ENCODE peak calls at places on chromosomes 5 and 9, in nine cellular contexts. One of them, this sample, is unnamed.

GRCh38 chr9:133581553-133582343 is 27.4 kb downstream of the FAM163B start:
- DNase-seq in T follicular helper cell: no peak
- DNase-seq in activated naive CD4-positive, alpha-beta T cell treated with Interleukin-2 at 50 U/mL for 16 hours: no peak
- DNase-seq in fibroblast of the conjunctiva: no peak
- DNase-seq in activated T-cell treated with anti-CD3 and anti-CD28 coated beads for 48 hours: no peak
- DNase-seq in NB4: no peak
- DNase-seq in AG08396: peak
- DNase-seq in mucosa of gallbladder: peak
- DNase-seq in activated CD4-positive, alpha-beta T cell treated with anti-CD3 and anti-CD28 coated beads for 1 hour: no peak
- DNase-seq in this sample: no peak

GRCh38 chr5:65695162-65695755 is 26.6 kb downstream of the SGTB start:
- DNase-seq in T follicular helper cell: no peak
- DNase-seq in activated naive CD4-positive, alpha-beta T cell treated with Interleukin-2 at 50 U/mL for 16 hours: no peak
- DNase-seq in fibroblast of the conjunctiva: no peak
- DNase-seq in activated T-cell treated with anti-CD3 and anti-CD28 coated beads for 48 hours: no peak
- DNase-seq in NB4: no peak
- DNase-seq in AG08396: no peak
- DNase-seq in mucosa of gallbladder: no peak
- DNase-seq in activated CD4-positive, alpha-beta T cell treated with anti-CD3 and anti-CD28 coated beads for 1 hour: no peak
- DNase-seq in this sample: no peak

GRCh38 chr5:15092801-15093200 is 221.2 kb upstream of the ANKH start:
- DNase-seq in T follicular helper cell: no peak
- DNase-seq in activated naive CD4-positive, alpha-beta T cell treated with Interleukin-2 at 50 U/mL for 16 hours: no peak
- DNase-seq in fibroblast of the conjunctiva: no peak
- DNase-seq in activated T-cell treated with anti-CD3 and anti-CD28 coated beads for 48 hours: no peak
- DNase-seq in NB4: no peak
- DNase-seq in AG08396: no peak
- DNase-seq in mucosa of gallbladder: no peak
- DNase-seq in activated CD4-positive, alpha-beta T cell treated with anti-CD3 and anti-CD28 coated beads for 1 hour: no peak
- DNase-seq in this sample: no peak

GRCh38 chr5:147169399-147169798 is 65.4 kb upstream of the STK32A start:
- DNase-seq in T follicular helper cell: no peak
- DNase-seq in activated naive CD4-positive, alpha-beta T cell treated with Interleukin-2 at 50 U/mL for 16 hours: no peak
- DNase-seq in fibroblast of the conjunctiva: no peak
- DNase-seq in activated T-cell treated with anti-CD3 and anti-CD28 coated beads for 48 hours: no peak
- DNase-seq in NB4: no peak
- DNase-seq in AG08396: peak
- DNase-seq in mucosa of gallbladder: peak
- DNase-seq in activated CD4-positive, alpha-beta T cell treated with anti-CD3 and anti-CD28 coated beads for 1 hour: no peak
- DNase-seq in this sample: no peak

GRCh38 chr5:165149439-165149838 is 1644.0 kb downstream of the MAT2B start:
- DNase-seq in T follicular helper cell: no peak
- DNase-seq in activated naive CD4-positive, alpha-beta T cell treated with Interleukin-2 at 50 U/mL for 16 hours: no peak
- DNase-seq in fibroblast of the conjunctiva: no peak
- DNase-seq in activated T-cell treated with anti-CD3 and anti-CD28 coated beads for 48 hours: no peak
- DNase-seq in NB4: no peak
- DNase-seq in AG08396: no peak
- DNase-seq in mucosa of gallbladder: no peak
- DNase-seq in activated CD4-positive, alpha-beta T cell treated with anti-CD3 and anti-CD28 coated beads for 1 hour: no peak
- DNase-seq in this sample: no peak

GRCh38 chr9:105697871-105698270 is 3.5 kb downstream of the TMEM38B start:
- DNase-seq in T follicular helper cell: no peak
- DNase-seq in activated naive CD4-positive, alpha-beta T cell treated with Interleukin-2 at 50 U/mL for 16 hours: no peak
- DNase-seq in fibroblast of the conjunctiva: peak
- DNase-seq in activated T-cell treated with anti-CD3 and anti-CD28 coated beads for 48 hours: no peak
- DNase-seq in NB4: no peak
- DNase-seq in AG08396: peak
- DNase-seq in mucosa of gallbladder: no peak
- DNase-seq in activated CD4-positive, alpha-beta T cell treated with anti-CD3 and anti-CD28 coated beads for 1 hour: no peak
- DNase-seq in this sample: no peak

GRCh38 chr9:85077954-85078353 is 408.4 kb downstream of the NTRK2 start:
- DNase-seq in T follicular helper cell: no peak
- DNase-seq in activated naive CD4-positive, alpha-beta T cell treated with Interleukin-2 at 50 U/mL for 16 hours: no peak
- DNase-seq in fibroblast of the conjunctiva: no peak
- DNase-seq in activated T-cell treated with anti-CD3 and anti-CD28 coated beads for 48 hours: no peak
- DNase-seq in NB4: no peak
- DNase-seq in AG08396: no peak
- DNase-seq in mucosa of gallbladder: no peak
- DNase-seq in activated CD4-positive, alpha-beta T cell treated with anti-CD3 and anti-CD28 coated beads for 1 hour: no peak
- DNase-seq in this sample: no peak

GRCh38 chr9:2291980-2292704 is 277.0 kb downstream of the SMARCA2 start:
- DNase-seq in T follicular helper cell: no peak
- DNase-seq in activated naive CD4-positive, alpha-beta T cell treated with Interleukin-2 at 50 U/mL for 16 hours: no peak
- DNase-seq in fibroblast of the conjunctiva: peak
- DNase-seq in activated T-cell treated with anti-CD3 and anti-CD28 coated beads for 48 hours: no peak
- DNase-seq in NB4: no peak
- DNase-seq in AG08396: peak
- DNase-seq in mucosa of gallbladder: no peak
- DNase-seq in activated CD4-positive, alpha-beta T cell treated with anti-CD3 and anti-CD28 coated beads for 1 hour: no peak
- DNase-seq in this sample: no peak

GRCh38 chr5:6582507-6583048 is 50.3 kb downstream of the NSUN2 start:
- DNase-seq in T follicular helper cell: no peak
- DNase-seq in activated naive CD4-positive, alpha-beta T cell treated with Interleukin-2 at 50 U/mL for 16 hours: no peak
- DNase-seq in fibroblast of the conjunctiva: no peak
- DNase-seq in activated T-cell treated with anti-CD3 and anti-CD28 coated beads for 48 hours: no peak
- DNase-seq in NB4: no peak
- DNase-seq in AG08396: no peak
- DNase-seq in mucosa of gallbladder: no peak
- DNase-seq in activated CD4-positive, alpha-beta T cell treated with anti-CD3 and anti-CD28 coated beads for 1 hour: no peak
- DNase-seq in this sample: no peak

GRCh38 chr5:59760798-59761348 is 132.7 kb downstream of the PDE4D start:
- DNase-seq in T follicular helper cell: no peak
- DNase-seq in activated naive CD4-positive, alpha-beta T cell treated with Interleukin-2 at 50 U/mL for 16 hours: no peak
- DNase-seq in fibroblast of the conjunctiva: no peak
- DNase-seq in activated T-cell treated with anti-CD3 and anti-CD28 coated beads for 48 hours: no peak
- DNase-seq in NB4: peak
- DNase-seq in AG08396: no peak
- DNase-seq in mucosa of gallbladder: no peak
- DNase-seq in activated CD4-positive, alpha-beta T cell treated with anti-CD3 and anti-CD28 coated beads for 1 hour: no peak
- DNase-seq in this sample: peak

GRCh38 chr9:124280176-124280691 is 22.5 kb downstream of the NEK6 start:
- DNase-seq in T follicular helper cell: no peak
- DNase-seq in activated naive CD4-positive, alpha-beta T cell treated with Interleukin-2 at 50 U/mL for 16 hours: no peak
- DNase-seq in fibroblast of the conjunctiva: peak
- DNase-seq in activated T-cell treated with anti-CD3 and anti-CD28 coated beads for 48 hours: no peak
- DNase-seq in NB4: no peak
- DNase-seq in AG08396: peak
- DNase-seq in mucosa of gallbladder: peak
- DNase-seq in activated CD4-positive, alpha-beta T cell treated with anti-CD3 and anti-CD28 coated beads for 1 hour: no peak
- DNase-seq in this sample: no peak

GRCh38 chr9:129435272-129435671 is 185.6 kb downstream of the C9orf50 start:
- DNase-seq in T follicular helper cell: no peak
- DNase-seq in activated naive CD4-positive, alpha-beta T cell treated with Interleukin-2 at 50 U/mL for 16 hours: no peak
- DNase-seq in fibroblast of the conjunctiva: no peak
- DNase-seq in activated T-cell treated with anti-CD3 and anti-CD28 coated beads for 48 hours: no peak
- DNase-seq in NB4: no peak
- DNase-seq in AG08396: no peak
- DNase-seq in mucosa of gallbladder: no peak
- DNase-seq in activated CD4-positive, alpha-beta T cell treated with anti-CD3 and anti-CD28 coated beads for 1 hour: no peak
- DNase-seq in this sample: no peak

GRCh38 chr5:132492386-132492785 is 1.8 kb upstream of the IRF1 start:
- DNase-seq in T follicular helper cell: no peak
- DNase-seq in activated naive CD4-positive, alpha-beta T cell treated with Interleukin-2 at 50 U/mL for 16 hours: no peak
- DNase-seq in fibroblast of the conjunctiva: no peak
- DNase-seq in activated T-cell treated with anti-CD3 and anti-CD28 coated beads for 48 hours: no peak
- DNase-seq in NB4: no peak
- DNase-seq in AG08396: no peak
- DNase-seq in mucosa of gallbladder: peak
- DNase-seq in activated CD4-positive, alpha-beta T cell treated with anti-CD3 and anti-CD28 coated beads for 1 hour: no peak
- DNase-seq in this sample: no peak

GRCh38 chr5:176543428-176544182 is 5.5 kb upstream of the CDHR2 start:
- DNase-seq in T follicular helper cell: peak
- DNase-seq in activated naive CD4-positive, alpha-beta T cell treated with Interleukin-2 at 50 U/mL for 16 hours: peak
- DNase-seq in fibroblast of the conjunctiva: no peak
- DNase-seq in activated T-cell treated with anti-CD3 and anti-CD28 coated beads for 48 hours: peak
- DNase-seq in NB4: peak
- DNase-seq in AG08396: peak
- DNase-seq in mucosa of gallbladder: peak
- DNase-seq in activated CD4-positive, alpha-beta T cell treated with anti-CD3 and anti-CD28 coated beads for 1 hour: peak
- DNase-seq in this sample: peak